ENCODE peak calls at places on chromosomes 12 and 14, in ten cellular contexts. One of them, this sample, is unnamed.

GRCh38 chr12:989751-990278 is 1.2 kb upstream of the ERC1 start:
- DNase-seq in NCI-H345: peak
- DNase-seq in HTR-8/SVneo: peak
- DNase-seq in T47D: no peak
- DNase-seq in EH: peak
- DNase-seq in stimulated activated CD4-positive, alpha-beta T cell treated with anti-CD3 and anti-CD28 coated beads, Interleukin-12 subunit alpha, Interleukin-12 subunit beta, amount 100 ng/mL, for 4 hours: no peak
- DNase-seq in dermis microvascular lymphatic vessel endothelial cell: peak
- DNase-seq in aorta: no peak
- DNase-seq in Right ventricle myocardium inferior: no peak
- DNase-seq in HS-5: peak
- DNase-seq in this sample: no peak

GRCh38 chr12:49084438-49084837 is 10.2 kb downstream of the DHH start:
- DNase-seq in NCI-H345: no peak
- DNase-seq in HTR-8/SVneo: no peak
- DNase-seq in T47D: no peak
- DNase-seq in EH: no peak
- DNase-seq in stimulated activated CD4-positive, alpha-beta T cell treated with anti-CD3 and anti-CD28 coated beads, Interleukin-12 subunit alpha, Interleukin-12 subunit beta, amount 100 ng/mL, for 4 hours: no peak
- DNase-seq in dermis microvascular lymphatic vessel endothelial cell: no peak
- DNase-seq in aorta: no peak
- DNase-seq in Right ventricle myocardium inferior: no peak
- DNase-seq in HS-5: no peak
- DNase-seq in this sample: no peak

GRCh38 chr12:105457026-105457425 is 126.5 kb downstream of the C12orf75 start:
- DNase-seq in NCI-H345: no peak
- DNase-seq in HTR-8/SVneo: no peak
- DNase-seq in T47D: no peak
- DNase-seq in EH: peak
- DNase-seq in stimulated activated CD4-positive, alpha-beta T cell treated with anti-CD3 and anti-CD28 coated beads, Interleukin-12 subunit alpha, Interleukin-12 subunit beta, amount 100 ng/mL, for 4 hours: no peak
- DNase-seq in dermis microvascular lymphatic vessel endothelial cell: no peak
- DNase-seq in aorta: no peak
- DNase-seq in Right ventricle myocardium inferior: no peak
- DNase-seq in HS-5: no peak
- DNase-seq in this sample: no peak

GRCh38 chr12:11794751-11795150 is 145.3 kb downstream of the ETV6 start:
- DNase-seq in NCI-H345: no peak
- DNase-seq in HTR-8/SVneo: no peak
- DNase-seq in T47D: no peak
- DNase-seq in EH: no peak
- DNase-seq in stimulated activated CD4-positive, alpha-beta T cell treated with anti-CD3 and anti-CD28 coated beads, Interleukin-12 subunit alpha, Interleukin-12 subunit beta, amount 100 ng/mL, for 4 hours: no peak
- DNase-seq in dermis microvascular lymphatic vessel endothelial cell: no peak
- DNase-seq in aorta: no peak
- DNase-seq in Right ventricle myocardium inferior: no peak
- DNase-seq in HS-5: no peak
- DNase-seq in this sample: no peak

GRCh38 chr12:116616536-116617248 is 57.5 kb downstream of the MAP1LC3B2 start:
- DNase-seq in NCI-H345: no peak
- DNase-seq in HTR-8/SVneo: no peak
- DNase-seq in T47D: no peak
- DNase-seq in EH: no peak
- DNase-seq in stimulated activated CD4-positive, alpha-beta T cell treated with anti-CD3 and anti-CD28 coated beads, Interleukin-12 subunit alpha, Interleukin-12 subunit beta, amount 100 ng/mL, for 4 hours: no peak
- DNase-seq in dermis microvascular lymphatic vessel endothelial cell: peak
- DNase-seq in aorta: peak
- DNase-seq in Right ventricle myocardium inferior: no peak
- DNase-seq in HS-5: no peak
- DNase-seq in this sample: no peak

GRCh38 chr12:34395056-34396005 is 373.0 kb downstream of the ALG10 start:
- DNase-seq in NCI-H345: no peak
- DNase-seq in HTR-8/SVneo: no peak
- DNase-seq in T47D: no peak
- DNase-seq in EH: no peak
- DNase-seq in stimulated activated CD4-positive, alpha-beta T cell treated with anti-CD3 and anti-CD28 coated beads, Interleukin-12 subunit alpha, Interleukin-12 subunit beta, amount 100 ng/mL, for 4 hours: no peak
- DNase-seq in dermis microvascular lymphatic vessel endothelial cell: no peak
- DNase-seq in aorta: peak
- DNase-seq in Right ventricle myocardium inferior: peak
- DNase-seq in HS-5: no peak
- DNase-seq in this sample: peak

GRCh38 chr12:31634620-31635019 is 24.9 kb upstream of the ETFBKMT start:
- DNase-seq in NCI-H345: no peak
- DNase-seq in HTR-8/SVneo: no peak
- DNase-seq in T47D: no peak
- DNase-seq in EH: no peak
- DNase-seq in stimulated activated CD4-positive, alpha-beta T cell treated with anti-CD3 and anti-CD28 coated beads, Interleukin-12 subunit alpha, Interleukin-12 subunit beta, amount 100 ng/mL, for 4 hours: no peak
- DNase-seq in dermis microvascular lymphatic vessel endothelial cell: no peak
- DNase-seq in aorta: no peak
- DNase-seq in Right ventricle myocardium inferior: no peak
- DNase-seq in HS-5: no peak
- DNase-seq in this sample: no peak

GRCh38 chr12:120882055-120882555 is 22.1 kb downstream of the SPPL3 start:
- DNase-seq in NCI-H345: no peak
- DNase-seq in HTR-8/SVneo: no peak
- DNase-seq in T47D: no peak
- DNase-seq in EH: no peak
- DNase-seq in stimulated activated CD4-positive, alpha-beta T cell treated with anti-CD3 and anti-CD28 coated beads, Interleukin-12 subunit alpha, Interleukin-12 subunit beta, amount 100 ng/mL, for 4 hours: no peak
- DNase-seq in dermis microvascular lymphatic vessel endothelial cell: no peak
- DNase-seq in aorta: no peak
- DNase-seq in Right ventricle myocardium inferior: no peak
- DNase-seq in HS-5: no peak
- DNase-seq in this sample: no peak

GRCh38 chr12:67288561-67288960 is 19.4 kb downstream of the CAND1 start:
- DNase-seq in NCI-H345: no peak
- DNase-seq in HTR-8/SVneo: no peak
- DNase-seq in T47D: no peak
- DNase-seq in EH: no peak
- DNase-seq in stimulated activated CD4-positive, alpha-beta T cell treated with anti-CD3 and anti-CD28 coated beads, Interleukin-12 subunit alpha, Interleukin-12 subunit beta, amount 100 ng/mL, for 4 hours: no peak
- DNase-seq in dermis microvascular lymphatic vessel endothelial cell: no peak
- DNase-seq in aorta: no peak
- DNase-seq in Right ventricle myocardium inferior: no peak
- DNase-seq in HS-5: no peak
- DNase-seq in this sample: no peak

GRCh38 chr14:70130498-70130897 is 58.3 kb downstream of the SLC8A3 start:
- DNase-seq in NCI-H345: peak
- DNase-seq in HTR-8/SVneo: no peak
- DNase-seq in T47D: no peak
- DNase-seq in EH: no peak
- DNase-seq in stimulated activated CD4-positive, alpha-beta T cell treated with anti-CD3 and anti-CD28 coated beads, Interleukin-12 subunit alpha, Interleukin-12 subunit beta, amount 100 ng/mL, for 4 hours: no peak
- DNase-seq in dermis microvascular lymphatic vessel endothelial cell: no peak
- DNase-seq in aorta: no peak
- DNase-seq in Right ventricle myocardium inferior: no peak
- DNase-seq in HS-5: no peak
- DNase-seq in this sample: no peak

GRCh38 chr12:26128180-26128579 is 3.3 kb upstream of the BHLHE41 start:
- DNase-seq in NCI-H345: no peak
- DNase-seq in HTR-8/SVneo: no peak
- DNase-seq in T47D: no peak
- DNase-seq in EH: peak
- DNase-seq in stimulated activated CD4-positive, alpha-beta T cell treated with anti-CD3 and anti-CD28 coated beads, Interleukin-12 subunit alpha, Interleukin-12 subunit beta, amount 100 ng/mL, for 4 hours: no peak
- DNase-seq in dermis microvascular lymphatic vessel endothelial cell: no peak
- DNase-seq in aorta: no peak
- DNase-seq in Right ventricle myocardium inferior: no peak
- DNase-seq in HS-5: peak
- DNase-seq in this sample: no peak

GRCh38 chr14:74921053-74921620 is 1.9 kb downstream of the RPS6KL1 start:
- DNase-seq in NCI-H345: no peak
- DNase-seq in HTR-8/SVneo: no peak
- DNase-seq in T47D: no peak
- DNase-seq in EH: no peak
- DNase-seq in stimulated activated CD4-positive, alpha-beta T cell treated with anti-CD3 and anti-CD28 coated beads, Interleukin-12 subunit alpha, Interleukin-12 subunit beta, amount 100 ng/mL, for 4 hours: no peak
- DNase-seq in dermis microvascular lymphatic vessel endothelial cell: no peak
- DNase-seq in aorta: peak
- DNase-seq in Right ventricle myocardium inferior: no peak
- DNase-seq in HS-5: no peak
- DNase-seq in this sample: no peak

GRCh38 chr12:3191450-3191849 is 114.3 kb downstream of the TSPAN9 start:
- DNase-seq in NCI-H345: no peak
- DNase-seq in HTR-8/SVneo: no peak
- DNase-seq in T47D: no peak
- DNase-seq in EH: no peak
- DNase-seq in stimulated activated CD4-positive, alpha-beta T cell treated with anti-CD3 and anti-CD28 coated beads, Interleukin-12 subunit alpha, Interleukin-12 subunit beta, amount 100 ng/mL, for 4 hours: no peak
- DNase-seq in dermis microvascular lymphatic vessel endothelial cell: no peak
- DNase-seq in aorta: no peak
- DNase-seq in Right ventricle myocardium inferior: no peak
- DNase-seq in HS-5: no peak
- DNase-seq in this sample: no peak

GRCh38 chr12:93325855-93326254 is 51.9 kb upstream of the NUDT4 start:
- DNase-seq in NCI-H345: no peak
- DNase-seq in HTR-8/SVneo: peak
- DNase-seq in T47D: no peak
- DNase-seq in EH: peak
- DNase-seq in stimulated activated CD4-positive, alpha-beta T cell treated with anti-CD3 and anti-CD28 coated beads, Interleukin-12 subunit alpha, Interleukin-12 subunit beta, amount 100 ng/mL, for 4 hours: no peak
- DNase-seq in dermis microvascular lymphatic vessel endothelial cell: no peak
- DNase-seq in aorta: no peak
- DNase-seq in Right ventricle myocardium inferior: no peak
- DNase-seq in HS-5: peak
- DNase-seq in this sample: no peak

GRCh38 chr14:85280074-85280473 is 249.9 kb upstream of the FLRT2 start:
- DNase-seq in NCI-H345: no peak
- DNase-seq in HTR-8/SVneo: no peak
- DNase-seq in T47D: no peak
- DNase-seq in EH: peak
- DNase-seq in stimulated activated CD4-positive, alpha-beta T cell treated with anti-CD3 and anti-CD28 coated beads, Interleukin-12 subunit alpha, Interleukin-12 subunit beta, amount 100 ng/mL, for 4 hours: no peak
- DNase-seq in dermis microvascular lymphatic vessel endothelial cell: no peak
- DNase-seq in aorta: no peak
- DNase-seq in Right ventricle myocardium inferior: no peak
- DNase-seq in HS-5: no peak
- DNase-seq in this sample: no peak

GRCh38 chr12:104154286-104154685 is 16.3 kb upstream of the NFYB start:
- DNase-seq in NCI-H345: no peak
- DNase-seq in HTR-8/SVneo: no peak
- DNase-seq in T47D: no peak
- DNase-seq in EH: no peak
- DNase-seq in stimulated activated CD4-positive, alpha-beta T cell treated with anti-CD3 and anti-CD28 coated beads, Interleukin-12 subunit alpha, Interleukin-12 subunit beta, amount 100 ng/mL, for 4 hours: no peak
- DNase-seq in dermis microvascular lymphatic vessel endothelial cell: no peak
- DNase-seq in aorta: no peak
- DNase-seq in Right ventricle myocardium inferior: no peak
- DNase-seq in HS-5: no peak
- DNase-seq in this sample: no peak

GRCh38 chr12:125871811-125872594 is 806.8 kb downstream of the AACS start:
- DNase-seq in NCI-H345: no peak
- DNase-seq in HTR-8/SVneo: no peak
- DNase-seq in T47D: no peak
- DNase-seq in EH: no peak
- DNase-seq in stimulated activated CD4-positive, alpha-beta T cell treated with anti-CD3 and anti-CD28 coated beads, Interleukin-12 subunit alpha, Interleukin-12 subunit beta, amount 100 ng/mL, for 4 hours: no peak
- DNase-seq in dermis microvascular lymphatic vessel endothelial cell: no peak
- DNase-seq in aorta: no peak
- DNase-seq in Right ventricle myocardium inferior: peak
- DNase-seq in HS-5: no peak
- DNase-seq in this sample: no peak

GRCh38 chr12:92299744-92300143 is 154.1 kb upstream of the BTG1 start:
- DNase-seq in NCI-H345: no peak
- DNase-seq in HTR-8/SVneo: no peak
- DNase-seq in T47D: no peak
- DNase-seq in EH: no peak
- DNase-seq in stimulated activated CD4-positive, alpha-beta T cell treated with anti-CD3 and anti-CD28 coated beads, Interleukin-12 subunit alpha, Interleukin-12 subunit beta, amount 100 ng/mL, for 4 hours: no peak
- DNase-seq in dermis microvascular lymphatic vessel endothelial cell: no peak
- DNase-seq in aorta: no peak
- DNase-seq in Right ventricle myocardium inferior: no peak
- DNase-seq in HS-5: no peak
- DNase-seq in this sample: no peak

GRCh38 chr14:68464716-68465115 is 328.2 kb downstream of the ZFP36L1 start:
- DNase-seq in NCI-H345: no peak
- DNase-seq in HTR-8/SVneo: peak
- DNase-seq in T47D: no peak
- DNase-seq in EH: peak
- DNase-seq in stimulated activated CD4-positive, alpha-beta T cell treated with anti-CD3 and anti-CD28 coated beads, Interleukin-12 subunit alpha, Interleukin-12 subunit beta, amount 100 ng/mL, for 4 hours: no peak
- DNase-seq in dermis microvascular lymphatic vessel endothelial cell: peak
- DNase-seq in aorta: no peak
- DNase-seq in Right ventricle myocardium inferior: no peak
- DNase-seq in HS-5: peak
- DNase-seq in this sample: no peak

GRCh38 chr12:6333566-6333965 is 8.3 kb downstream of the TNFRSF1A start:
- DNase-seq in NCI-H345: no peak
- DNase-seq in HTR-8/SVneo: no peak
- DNase-seq in T47D: no peak
- DNase-seq in EH: peak
- DNase-seq in stimulated activated CD4-positive, alpha-beta T cell treated with anti-CD3 and anti-CD28 coated beads, Interleukin-12 subunit alpha, Interleukin-12 subunit beta, amount 100 ng/mL, for 4 hours: no peak
- DNase-seq in dermis microvascular lymphatic vessel endothelial cell: no peak
- DNase-seq in aorta: no peak
- DNase-seq in Right ventricle myocardium inferior: no peak
- DNase-seq in HS-5: no peak
- DNase-seq in this sample: no peak

GRCh38 chr12:115313929-115314328 is 630.0 kb upstream of the TBX3 start:
- DNase-seq in NCI-H345: no peak
- DNase-seq in HTR-8/SVneo: peak
- DNase-seq in T47D: no peak
- DNase-seq in EH: peak
- DNase-seq in stimulated activated CD4-positive, alpha-beta T cell treated with anti-CD3 and anti-CD28 coated beads, Interleukin-12 subunit alpha, Interleukin-12 subunit beta, amount 100 ng/mL, for 4 hours: no peak
- DNase-seq in dermis microvascular lymphatic vessel endothelial cell: no peak
- DNase-seq in aorta: no peak
- DNase-seq in Right ventricle myocardium inferior: no peak
- DNase-seq in HS-5: peak
- DNase-seq in this sample: no peak

GRCh38 chr14:61145903-61146411 is 135.2 kb downstream of the TMEM30B start:
- DNase-seq in NCI-H345: peak
- DNase-seq in HTR-8/SVneo: no peak
- DNase-seq in T47D: no peak
- DNase-seq in EH: peak
- DNase-seq in stimulated activated CD4-positive, alpha-beta T cell treated with anti-CD3 and anti-CD28 coated beads, Interleukin-12 subunit alpha, Interleukin-12 subunit beta, amount 100 ng/mL, for 4 hours: no peak
- DNase-seq in dermis microvascular lymphatic vessel endothelial cell: peak
- DNase-seq in aorta: no peak
- DNase-seq in Right ventricle myocardium inferior: no peak
- DNase-seq in HS-5: no peak
- DNase-seq in this sample: no peak

GRCh38 chr12:54379401-54380201 is 4.9 kb downstream of the ZNF385A start:
- DNase-seq in NCI-H345: peak
- DNase-seq in HTR-8/SVneo: peak
- DNase-seq in T47D: peak
- DNase-seq in EH: peak
- DNase-seq in stimulated activated CD4-positive, alpha-beta T cell treated with anti-CD3 and anti-CD28 coated beads, Interleukin-12 subunit alpha, Interleukin-12 subunit beta, amount 100 ng/mL, for 4 hours: peak
- DNase-seq in dermis microvascular lymphatic vessel endothelial cell: peak
- DNase-seq in aorta: peak
- DNase-seq in Right ventricle myocardium inferior: peak
- DNase-seq in HS-5: no peak
- DNase-seq in this sample: peak

GRCh38 chr12:3363608-3364007 is 127.4 kb upstream of the PRMT8 start:
- DNase-seq in NCI-H345: no peak
- DNase-seq in HTR-8/SVneo: no peak
- DNase-seq in T47D: no peak
- DNase-seq in EH: no peak
- DNase-seq in stimulated activated CD4-positive, alpha-beta T cell treated with anti-CD3 and anti-CD28 coated beads, Interleukin-12 subunit alpha, Interleukin-12 subunit beta, amount 100 ng/mL, for 4 hours: no peak
- DNase-seq in dermis microvascular lymphatic vessel endothelial cell: no peak
- DNase-seq in aorta: no peak
- DNase-seq in Right ventricle myocardium inferior: no peak
- DNase-seq in HS-5: no peak
- DNase-seq in this sample: no peak

GRCh38 chr14:92409069-92409468 is 86.1 kb downstream of the SLC24A4 start:
- DNase-seq in NCI-H345: no peak
- DNase-seq in HTR-8/SVneo: no peak
- DNase-seq in T47D: no peak
- DNase-seq in EH: peak
- DNase-seq in stimulated activated CD4-positive, alpha-beta T cell treated with anti-CD3 and anti-CD28 coated beads, Interleukin-12 subunit alpha, Interleukin-12 subunit beta, amount 100 ng/mL, for 4 hours: no peak
- DNase-seq in dermis microvascular lymphatic vessel endothelial cell: no peak
- DNase-seq in aorta: no peak
- DNase-seq in Right ventricle myocardium inferior: no peak
- DNase-seq in HS-5: no peak
- DNase-seq in this sample: peak

GRCh38 chr12:17108877-17109520 is 503.0 kb upstream of the LMO3 start:
- DNase-seq in NCI-H345: peak
- DNase-seq in HTR-8/SVneo: no peak
- DNase-seq in T47D: no peak
- DNase-seq in EH: no peak
- DNase-seq in stimulated activated CD4-positive, alpha-beta T cell treated with anti-CD3 and anti-CD28 coated beads, Interleukin-12 subunit alpha, Interleukin-12 subunit beta, amount 100 ng/mL, for 4 hours: no peak
- DNase-seq in dermis microvascular lymphatic vessel endothelial cell: no peak
- DNase-seq in aorta: no peak
- DNase-seq in Right ventricle myocardium inferior: no peak
- DNase-seq in HS-5: peak
- DNase-seq in this sample: no peak

GRCh38 chr12:104672501-104673265 is 215.9 kb downstream of the CHST11 start:
- DNase-seq in NCI-H345: no peak
- DNase-seq in HTR-8/SVneo: no peak
- DNase-seq in T47D: no peak
- DNase-seq in EH: peak
- DNase-seq in stimulated activated CD4-positive, alpha-beta T cell treated with anti-CD3 and anti-CD28 coated beads, Interleukin-12 subunit alpha, Interleukin-12 subunit beta, amount 100 ng/mL, for 4 hours: no peak
- DNase-seq in dermis microvascular lymphatic vessel endothelial cell: no peak
- DNase-seq in aorta: peak
- DNase-seq in Right ventricle myocardium inferior: no peak
- DNase-seq in HS-5: no peak
- DNase-seq in this sample: peak

GRCh38 chr14:68968051-68968450 is 11.1 kb downstream of the ACTN1 start:
- DNase-seq in NCI-H345: no peak
- DNase-seq in HTR-8/SVneo: no peak
- DNase-seq in T47D: no peak
- DNase-seq in EH: no peak
- DNase-seq in stimulated activated CD4-positive, alpha-beta T cell treated with anti-CD3 and anti-CD28 coated beads, Interleukin-12 subunit alpha, Interleukin-12 subunit beta, amount 100 ng/mL, for 4 hours: peak
- DNase-seq in dermis microvascular lymphatic vessel endothelial cell: no peak
- DNase-seq in aorta: peak
- DNase-seq in Right ventricle myocardium inferior: no peak
- DNase-seq in HS-5: no peak
- DNase-seq in this sample: no peak